ENCODE peak calls at places on chromosomes 7 and 10, in six cellular contexts. U is NB4; N is stimulated activated CD8-positive, alpha-beta memory T cell treated with anti-CD3 and anti-CD28 coated beads, Interleukin-4, amount 100 ng/mL, for 1 hour; R is left cardiac atrium; Z is amniotic stem cell; D is AG04450. A is an unnamed sample.

GRCh38 chr7:27965650-27966049 is 214.9 kb downstream of the JAZF1 start:
- DNase-seq in U (no peak), N (no peak), D (no peak), R (no peak), Z (no peak), A (no peak)

GRCh38 chr10:11165591-11166543 is 148.2 kb downstream of the CELF2 start:
- DNase-seq in D (no peak), U (peak), Z (no peak), N (no peak), R (peak), A (no peak)

GRCh38 chr10:110304394-110304779 is 333 bp downstream of the SMNDC1 start:
- DNase-seq in U (no peak), N (no peak), R (no peak), D (no peak), Z (no peak), A (no peak)

GRCh38 chr7:156251861-156252260 is 388.7 kb upstream of the RNF32 start:
- DNase-seq in D (no peak), N (no peak), Z (no peak), R (no peak), U (no peak), A (no peak)

GRCh38 chr7:147809785-147810184 is 780.8 kb upstream of the C7orf33 start:
- DNase-seq in U (no peak), R (no peak), Z (no peak), N (no peak), D (no peak), A (no peak)

GRCh38 chr10:3312403-3312802 is 139.8 kb upstream of the PITRM1 start:
- DNase-seq in R (no peak), Z (no peak), D (no peak), U (no peak), N (no peak), A (no peak)

GRCh38 chr7:90242369-90243168 is 2.4 kb upstream of the CFAP69 start:
- DNase-seq in N (no peak), U (no peak), Z (no peak), D (no peak), R (no peak), A (no peak)

GRCh38 chr7:24820730-24821044 is 63.4 kb upstream of the GSDME start:
- DNase-seq in D (no peak), U (peak), R (no peak), Z (no peak), N (no peak), A (no peak)

GRCh38 chr10:88642991-88643390 is 21.3 kb upstream of the LIPF start:
- DNase-seq in U (peak), R (no peak), D (no peak), N (no peak), Z (no peak), A (no peak)

GRCh38 chr10:124727389-124727960 is 16.7 kb downstream of the FAM53B start:
- DNase-seq in U (no peak), N (no peak), D (no peak), R (no peak), Z (no peak), A (no peak)

GRCh38 chr7:151379534-151380198 is 30.2 kb downstream of the WDR86 start:
- DNase-seq in R (no peak), U (no peak), D (no peak), Z (no peak), N (no peak), A (no peak)

GRCh38 chr10:94858022-94858421 is 80.4 kb upstream of the CYP2C9 start:
- DNase-seq in N (no peak), R (no peak), U (no peak), D (no peak), Z (no peak), A (no peak)

GRCh38 chr10:118974951-118975350 is 54.6 kb upstream of the NANOS1 start:
- DNase-seq in D (no peak), R (no peak), U (no peak), Z (no peak), N (no peak), A (no peak)

GRCh38 chr10:22570234-22570633 is 144.1 kb downstream of the PIP4K2A start:
- DNase-seq in U (no peak), R (no peak), N (no peak), D (no peak), Z (no peak), A (no peak)

GRCh38 chr10:44352316-44353127 is 32.4 kb downstream of the CXCL12 start:
- DNase-seq in Z (no peak), N (no peak), R (peak), U (peak), D (peak), A (no peak)

GRCh38 chr10:3213174-3213573 is 40.6 kb upstream of the PITRM1 start:
- DNase-seq in Z (no peak), N (no peak), R (no peak), U (no peak), D (no peak), A (no peak)

GRCh38 chr10:100625821-100626220 is 90.1 kb downstream of the HIF1AN start:
- DNase-seq in R (no peak), U (no peak), Z (no peak), D (no peak), N (no peak), A (no peak)

GRCh38 chr10:96229568-96230030 is 41.8 kb downstream of the BLNK start:
- DNase-seq in D (peak), U (peak), N (peak), Z (no peak), R (peak), A (peak)

GRCh38 chr10:52965938-52966401 is 193.4 kb upstream of the MBL2 start:
- DNase-seq in R (no peak), N (no peak), Z (no peak), D (no peak), U (peak), A (no peak)

GRCh38 chr7:70833726-70834125 is 298.2 kb upstream of the GALNT17 start:
- DNase-seq in N (no peak), D (no peak), R (no peak), Z (peak), U (no peak), A (no peak)

GRCh38 chr10:93235686-93236085 is 162.0 kb downstream of the CYP26A1 start:
- DNase-seq in R (no peak), Z (no peak), D (no peak), U (no peak), N (no peak), A (no peak)

GRCh38 chr7:36037121-36037662 is 115.9 kb upstream of the EEPD1 start:
- DNase-seq in D (no peak), Z (peak), U (peak), R (peak), N (no peak), A (peak)

GRCh38 chr7:136183981-136184380 is 206.8 kb upstream of the MTPN start:
- DNase-seq in R (no peak), U (no peak), Z (no peak), D (no peak), N (no peak), A (no peak)

GRCh38 chr10:77546048-77546447 is 91.6 kb downstream of the KCNMA1 start:
- DNase-seq in Z (no peak), D (no peak), N (no peak), R (no peak), U (no peak), A (no peak)

GRCh38 chr10:102401735-102402511 is 6.4 kb downstream of the NFKB2 start:
- DNase-seq in U (no peak), D (no peak), N (no peak), Z (no peak), R (no peak), A (no peak)

GRCh38 chr7:103131225-103131624 is 17.7 kb downstream of the NAPEPLD start:
- DNase-seq in N (no peak), Z (no peak), R (no peak), D (no peak), U (no peak), A (no peak)

GRCh38 chr7:2719007-2719406 is 31.0 kb downstream of the AMZ1 start:
- DNase-seq in R (no peak), D (no peak), U (peak), Z (no peak), N (no peak), A (no peak)